ENCODE peak calls at places on chromosomes 1 and 21, in nine cellular contexts. D, S, V, H, X, Q, R, A and E are unnamed samples.

GRCh38 chr1:154403300-154403943 is 1.7 kb upstream of the IL6R start:
- DNase-seq in D (no peak), S (no peak), V (no peak), H (no peak), X (no peak), Q (no peak), R (peak; percentile 20), A (no peak), E (no peak)

GRCh38 chr1:97936976-97937375 is 16.1 kb upstream of the DPYD start:
- DNase-seq in D (no peak), S (no peak), V (no peak), H (no peak), X (no peak), Q (no peak), R (no peak), A (no peak), E (no peak)

GRCh38 chr1:61851849-61852692 is 109.8 kb downstream of the PATJ start:
- DNase-seq in D (no peak), S (peak; percentile 90), V (no peak), H (peak; percentile 64), X (no peak), Q (peak; percentile 62), R (no peak), A (peak; percentile 50), E (peak; percentile 41)

GRCh38 chr21:17436626-17437111 is 76.2 kb upstream of the CXADR start:
- DNase-seq in D (no peak), S (peak; percentile 50), V (no peak), H (no peak), X (no peak), Q (no peak), R (no peak), A (no peak), E (no peak)

GRCh38 chr1:203536575-203536974 is 42.6 kb downstream of the OPTC start:
- DNase-seq in D (no peak), S (peak; percentile 58), V (no peak), H (no peak), X (no peak), Q (no peak), R (no peak), A (no peak), E (no peak)

GRCh38 chr1:205630651-205631009 is 1.2 kb downstream of the ELK4 start:
- DNase-seq in D (peak; percentile 20), S (no peak), V (no peak), H (no peak), X (no peak), Q (no peak), R (no peak), A (no peak), E (no peak)

GRCh38 chr21:33019885-33020557 is 5.7 kb upstream of the OLIG2 start:
- DNase-seq in D (no peak), S (no peak), V (no peak), H (peak; percentile 12), X (peak; percentile 56), Q (no peak), R (no peak), A (no peak), E (no peak)

GRCh38 chr1:109255673-109256072 is 6.3 kb downstream of the CELSR2 start:
- DNase-seq in D (no peak), S (no peak), V (no peak), H (no peak), X (no peak), Q (no peak), R (no peak), A (no peak), E (no peak)

GRCh38 chr1:207079706-207080246 is 8.9 kb upstream of the C4BPB start:
- DNase-seq in D (no peak), S (no peak), V (no peak), H (no peak), X (no peak), Q (peak; percentile 66), R (no peak), A (no peak), E (no peak)

GRCh38 chr1:173496757-173497323 is 19.7 kb downstream of the PRDX6 start:
- DNase-seq in D (no peak), S (no peak), V (no peak), H (peak; percentile 29), X (no peak), Q (no peak), R (no peak), A (no peak), E (no peak)

GRCh38 chr1:192235127-192235526 is 76.9 kb downstream of the RGS18 start:
- DNase-seq in D (no peak), S (peak; percentile 13), V (no peak), H (peak; percentile 10), X (no peak), Q (peak; percentile 53), R (no peak), A (no peak), E (no peak)

GRCh38 chr1:230423936-230424335 is 2.2 kb downstream of the PGBD5 start:
- DNase-seq in D (no peak), S (no peak), V (no peak), H (peak; percentile 21), X (no peak), Q (no peak), R (no peak), A (no peak), E (no peak)

GRCh38 chr21:38376235-38376634 is 119.4 kb downstream of the KCNJ15 start:
- DNase-seq in D (no peak), S (no peak), V (no peak), H (no peak), X (no peak), Q (no peak), R (no peak), A (no peak), E (no peak)

GRCh38 chr1:23422955-23423354 is 1.6 kb downstream of the TCEA3 start:
- DNase-seq in D (no peak), S (no peak), V (no peak), H (no peak), X (no peak), Q (no peak), R (no peak), A (no peak), E (no peak)

GRCh38 chr1:167628754-167629515 is 1.1 kb upstream of the RCSD1 start:
- DNase-seq in D (no peak), S (no peak), V (no peak), H (no peak), X (no peak), Q (no peak), R (no peak), A (no peak), E (no peak)

GRCh38 chr1:30778156-30778978 is 20.8 kb upstream of the LAPTM5 start:
- DNase-seq in D (no peak), S (peak; percentile 87), V (no peak), H (peak; percentile 98), X (no peak), Q (peak; percentile 78), R (no peak), A (peak; percentile 62), E (peak; percentile 45)

GRCh38 chr1:27659497-27660299 is 12.3 kb downstream of the IFI6 start:
- DNase-seq in D (peak; percentile 68), S (peak; percentile 81), V (peak; percentile 83), H (peak; percentile 86), X (peak; percentile 96), Q (no peak), R (peak; percentile 70), A (peak; percentile 88), E (no peak)

GRCh38 chr1:2302292-2302925 is 74.3 kb downstream of the SKI start:
- DNase-seq in D (no peak), S (no peak), V (no peak), H (no peak), X (no peak), Q (no peak), R (no peak), A (no peak), E (no peak)

GRCh38 chr1:23593556-23594148 is 34.4 kb upstream of the ID3 start:
- DNase-seq in D (no peak), S (no peak), V (no peak), H (peak; percentile 98), X (no peak), Q (peak; percentile 66), R (no peak), A (peak; percentile 59), E (no peak)